ENCODE peak calls at places on chromosomes 6 and 20, in seven cellular contexts. Y is OCI-LY7, N is AG09319, L is GM20000, K is AG04450, Q is pancreas, F is brain microvascular endothelial cell. E is an unnamed sample.
A peak's percentile ranks its signal among the peaks of the same experiment; 100 is the strongest.

GRCh38 chr6:110315856-110316398 is 42.2 kb downstream of the METTL24 start:
- DNase-seq in Y (no peak), N (no peak), L (no peak), K (no peak), Q (no peak), F (no peak), E (no peak)

GRCh38 chr6:159071843-159072769 is 27.3 kb upstream of the TAGAP start:
- DNase-seq in Y (no peak), N (no peak), L (no peak), K (no peak), Q (no peak), F (no peak), E (no peak)

GRCh38 chr6:30891450-30891723 is 7.1 kb downstream of the DDR1 start:
- DNase-seq in Y (no peak), N (no peak), L (no peak), K (no peak), Q (no peak), F (no peak), E (no peak)

GRCh38 chr6:134178230-134179044 is 126.0 kb upstream of the SLC2A12 start:
- DNase-seq in Y (peak; percentile 73), N (peak; percentile 89), L (peak; percentile 69), K (peak; percentile 86), Q (peak; percentile 57), F (peak; percentile 97), E (peak; percentile 95)

GRCh38 chr20:5127859-5128409 is 1.1 kb downstream of the CDS2 start:
- DNase-seq in Y (no peak), N (no peak), L (no peak), K (no peak), Q (no peak), F (no peak), E (no peak)

GRCh38 chr20:45892828-45893500 is 1.8 kb downstream of the CTSA start:
- DNase-seq in Y (no peak), N (no peak), L (no peak), K (no peak), Q (no peak), F (no peak), E (no peak)

GRCh38 chr20:7744411-7744810 is 195.8 kb downstream of the HAO1 start:
- DNase-seq in Y (no peak), N (no peak), L (no peak), K (peak; percentile 41), Q (no peak), F (peak; percentile 67), E (peak; percentile 4)

GRCh38 chr6:136085370-136086115 is 164.6 kb downstream of the MTFR2 start:
- DNase-seq in Y (no peak), N (no peak), L (no peak), K (no peak), Q (no peak), F (no peak), E (peak; percentile 33)

GRCh38 chr6:141988954-141989705 is 143.6 kb upstream of the GJE1 start:
- DNase-seq in Y (peak; percentile 46), N (peak; percentile 41), L (peak; percentile 25), K (peak; percentile 43), Q (no peak), F (peak; percentile 74), E (peak; percentile 79)

GRCh38 chr20:59425572-59425971 is 125.2 kb downstream of the EDN3 start:
- DNase-seq in Y (no peak), N (no peak), L (no peak), K (no peak), Q (no peak), F (no peak), E (no peak)

GRCh38 chr20:59424976-59425375 is 124.6 kb downstream of the EDN3 start:
- DNase-seq in Y (no peak), N (no peak), L (no peak), K (no peak), Q (no peak), F (no peak), E (no peak)

GRCh38 chr20:59431014-59431413 is 130.6 kb downstream of the EDN3 start:
- DNase-seq in Y (no peak), N (no peak), L (no peak), K (no peak), Q (no peak), F (no peak), E (no peak)

GRCh38 chr20:59428006-59428405 is 127.6 kb downstream of the EDN3 start:
- DNase-seq in Y (no peak), N (no peak), L (no peak), K (no peak), Q (no peak), F (no peak), E (no peak)

DNA sequence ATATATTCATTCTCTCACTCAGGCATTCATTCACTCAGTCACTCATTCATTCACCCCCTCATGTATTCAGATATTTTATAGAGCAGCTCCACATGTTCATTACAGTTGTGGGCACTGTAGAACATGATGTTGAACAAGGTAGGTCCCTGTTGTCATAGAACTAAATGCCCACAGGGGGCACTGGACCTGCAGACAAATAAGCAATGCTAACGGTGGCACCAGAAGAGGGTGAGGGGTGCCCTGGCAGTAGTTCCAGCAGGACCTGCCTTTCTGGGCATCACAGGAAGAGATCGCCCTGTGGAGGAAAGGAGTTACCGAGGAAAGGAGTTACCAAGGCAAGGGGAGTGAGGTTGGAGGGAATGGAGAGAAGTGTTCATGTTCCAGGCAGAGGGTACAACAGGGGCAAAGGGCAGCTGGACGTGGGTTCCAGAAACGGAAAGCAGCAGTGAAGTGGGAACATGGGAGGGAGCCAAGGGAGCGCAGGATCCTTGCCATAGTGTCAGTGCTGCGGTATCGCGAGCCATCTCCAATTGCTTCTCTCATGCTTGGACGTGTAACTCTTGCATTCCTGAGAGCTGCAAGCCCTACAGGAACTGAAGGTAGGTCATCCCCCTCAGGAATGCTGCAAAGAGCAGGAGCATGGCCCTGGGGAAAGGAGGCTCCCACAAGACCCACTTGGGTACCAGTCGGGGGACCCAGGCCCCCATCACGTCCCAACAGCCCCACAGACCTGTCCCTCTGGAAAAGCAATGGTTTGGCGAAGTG is 128.2 kb downstream of the EDN3 start:
- DNase-seq in Y (no peak), N (no peak), L (no peak), K (no peak), Q (no peak), F (no peak), E (no peak)
- TF ChIP-seq CTCF in Y (peak; percentile 54), N (no peak), L (no peak), K (no peak), Q (no peak), F (no peak), E (no peak)

DNA sequence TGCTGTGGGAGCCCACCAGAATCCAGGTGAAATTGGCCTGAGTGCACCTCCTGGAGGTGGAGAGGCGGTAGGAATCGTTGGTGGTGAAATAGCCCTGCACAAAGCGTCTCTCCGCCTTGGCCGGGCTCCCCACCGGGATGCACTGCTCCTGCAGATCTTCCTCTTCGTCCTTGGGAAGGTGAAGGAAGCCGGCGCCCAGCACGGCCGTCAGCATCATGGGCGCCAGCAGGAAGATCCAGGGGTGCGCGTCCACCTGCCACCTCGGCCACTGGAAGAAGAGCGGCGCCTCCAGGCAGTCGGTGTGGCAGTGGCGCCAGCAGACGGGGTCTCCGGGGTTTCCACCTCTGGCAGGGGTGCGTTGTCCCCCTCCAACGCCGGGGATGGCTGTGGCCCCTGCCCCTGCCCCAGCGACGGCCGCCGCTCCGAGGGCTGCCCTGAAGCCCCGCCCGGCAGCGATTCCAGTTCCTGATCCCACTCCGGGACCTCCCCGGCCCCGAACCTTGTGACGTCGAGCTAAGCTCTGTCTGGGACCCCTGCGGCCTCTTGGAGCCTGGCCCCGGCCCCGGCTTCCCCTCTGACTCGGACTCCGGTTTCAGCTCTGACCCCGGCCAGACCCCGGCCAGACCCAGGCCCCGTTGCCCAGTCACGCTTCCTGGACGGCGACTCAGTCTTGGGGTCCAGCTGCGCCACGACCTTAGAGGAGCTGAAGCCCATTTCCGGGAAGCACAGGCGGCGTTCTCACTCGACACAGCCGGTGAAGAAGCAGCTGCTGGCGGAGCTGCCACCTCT is 91.9 kb downstream of the CD164 start:
- DNase-seq in Y (no peak), N (no peak), L (no peak), K (no peak), Q (no peak), F (no peak), E (no peak)
- TF ChIP-seq CTCF in Y (no peak), N (no peak), L (no peak), K (no peak), Q (no peak), F (no peak), E (no peak)

DNA sequence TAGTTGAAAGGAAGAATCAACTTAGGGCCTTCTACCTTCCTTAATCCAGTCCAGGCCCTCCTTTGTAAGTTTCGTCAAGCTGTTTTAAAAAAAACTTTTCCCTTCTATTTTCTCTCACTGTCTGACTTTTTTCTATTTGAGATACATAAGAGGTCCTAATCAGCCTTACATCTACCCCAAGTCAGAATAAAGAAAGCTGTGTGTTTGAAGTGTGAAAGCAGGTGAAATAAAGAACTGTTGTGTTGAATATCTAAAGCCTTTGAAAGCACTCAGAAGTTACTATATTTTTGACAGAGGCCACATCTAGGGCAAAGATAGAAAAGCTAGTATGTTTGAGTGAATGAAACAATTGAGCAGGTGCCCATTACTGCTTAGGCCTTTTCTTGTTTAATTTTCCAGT is 35.5 kb downstream of the SH3BGRL2 start:
- DNase-seq in Y (no peak), N (no peak), L (no peak), K (no peak), Q (no peak), F (no peak), E (no peak)
- TF ChIP-seq CTCF in Y (no peak), N (no peak), L (no peak), K (no peak), Q (no peak), F (no peak), E (no peak)

GRCh38 chr6:44056392-44057237 is 70.6 kb downstream of the MRPL14 start:
- DNase-seq in Y (no peak), N (no peak), L (no peak), K (peak; percentile 59), Q (peak; percentile 48), F (no peak), E (peak; percentile 59)

GRCh38 chr6:44053760-44054556 is 73.3 kb downstream of the MRPL14 start:
- DNase-seq in Y (no peak), N (peak; percentile 85), L (no peak), K (no peak), Q (peak; percentile 2), F (peak; percentile 66), E (peak; percentile 75)

GRCh38 chr6:44052419-44053011 is 74.7 kb downstream of the MRPL14 start:
- DNase-seq in Y (no peak), N (peak; percentile 52), L (no peak), K (no peak), Q (no peak), F (peak; percentile 75), E (peak; percentile 61)

GRCh38 chr6:44053106-44053756 is 74.0 kb downstream of the MRPL14 start:
- DNase-seq in Y (no peak), N (no peak), L (no peak), K (no peak), Q (peak; percentile 2), F (no peak), E (no peak)

DNA sequence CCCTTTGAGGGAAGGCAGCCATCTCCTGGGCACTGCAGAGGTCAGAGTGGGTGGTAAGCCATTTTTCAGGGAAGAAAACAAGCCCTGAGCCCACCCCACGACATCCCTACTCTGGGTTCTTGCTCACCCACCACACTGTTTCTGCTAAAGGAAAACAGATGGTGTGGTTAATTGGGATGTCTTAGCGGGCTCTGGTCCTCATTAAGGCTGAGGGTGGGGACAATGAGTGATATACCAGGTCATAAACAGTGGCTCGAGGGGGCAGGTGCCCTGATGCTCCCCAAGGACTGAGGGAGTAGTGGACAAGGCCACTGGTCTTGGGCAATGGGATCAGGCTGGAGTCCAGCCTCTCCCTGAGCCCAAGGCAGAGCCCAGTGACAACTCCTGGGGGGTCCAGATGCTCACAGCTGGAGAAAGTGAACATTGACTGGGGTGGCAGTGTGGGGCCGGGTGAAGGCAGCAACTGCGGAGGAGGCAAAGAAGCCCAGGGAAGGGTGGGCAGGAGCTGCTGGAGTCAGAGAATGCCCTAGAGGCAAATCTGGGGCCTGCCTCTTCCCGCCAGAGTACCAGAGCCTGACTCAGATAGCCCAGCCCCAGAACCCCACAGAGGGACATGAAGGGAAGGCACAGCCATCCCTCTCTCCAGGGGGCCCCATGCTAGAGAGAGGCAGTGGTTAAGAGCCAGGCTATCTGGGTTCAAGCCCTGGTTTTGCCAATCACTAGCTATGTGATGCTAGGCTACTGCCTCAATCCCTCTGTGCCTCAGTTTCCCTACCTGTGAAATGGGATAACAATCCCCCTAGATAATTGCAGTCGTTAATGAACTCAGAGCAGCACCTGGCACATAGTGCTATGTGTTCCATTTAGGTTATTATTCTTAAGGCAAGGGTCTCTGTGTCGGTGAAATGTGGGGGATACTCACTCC is 72.4 kb downstream of the MRPL14 start:
- DNase-seq in Y (no peak), N (peak; percentile 83), L (no peak), K (no peak), Q (peak; percentile 7), F (no peak), E (peak; percentile 84)
- TF ChIP-seq CTCF in Y (no peak), N (peak; percentile 7), L (no peak), K (no peak), Q (no peak), F (peak; percentile 24), E (no peak)